ENCODE peak calls at places on chromosomes 7 and 10, in seven cellular contexts. One of them, this sample, is unnamed.

GRCh38 chr7:20783716-20784310 is 2.9 kb downstream of the SP8 start:
- DNase-seq in iPS-NIHi11: no peak
- DNase-seq in HT1080: no peak
- DNase-seq in fibroblast of lung: no peak
- DNase-seq in tibial artery: no peak
- DNase-seq in stimulated activated CD4-positive, alpha-beta T cell treated with anti-CD3 and anti-CD28 coated beads, Interleukin-15, amount 100 ng/mL, for 48 hours: no peak
- DNase-seq in cardiac muscle cell: no peak
- DNase-seq in this sample: peak

GRCh38 chr7:134444198-134444960 is 14.5 kb downstream of the AKR1B1 start:
- DNase-seq in iPS-NIHi11: no peak
- DNase-seq in HT1080: no peak
- DNase-seq in fibroblast of lung: no peak
- DNase-seq in tibial artery: no peak
- DNase-seq in stimulated activated CD4-positive, alpha-beta T cell treated with anti-CD3 and anti-CD28 coated beads, Interleukin-15, amount 100 ng/mL, for 48 hours: no peak
- DNase-seq in cardiac muscle cell: no peak
- DNase-seq in this sample: no peak

GRCh38 chr10:42986618-42987017 is 90.3 kb upstream of the RET start:
- DNase-seq in iPS-NIHi11: no peak
- DNase-seq in HT1080: no peak
- DNase-seq in fibroblast of lung: no peak
- DNase-seq in tibial artery: no peak
- DNase-seq in stimulated activated CD4-positive, alpha-beta T cell treated with anti-CD3 and anti-CD28 coated beads, Interleukin-15, amount 100 ng/mL, for 48 hours: no peak
- DNase-seq in cardiac muscle cell: no peak
- DNase-seq in this sample: no peak

GRCh38 chr10:23786594-23786993 is 347.7 kb downstream of the OTUD1 start:
- DNase-seq in iPS-NIHi11: no peak
- DNase-seq in HT1080: no peak
- DNase-seq in fibroblast of lung: no peak
- DNase-seq in tibial artery: no peak
- DNase-seq in stimulated activated CD4-positive, alpha-beta T cell treated with anti-CD3 and anti-CD28 coated beads, Interleukin-15, amount 100 ng/mL, for 48 hours: no peak
- DNase-seq in cardiac muscle cell: no peak
- DNase-seq in this sample: no peak

GRCh38 chr7:114554781-114555537 is 140.3 kb downstream of the FOXP2 start:
- DNase-seq in iPS-NIHi11: no peak
- DNase-seq in HT1080: peak
- DNase-seq in fibroblast of lung: peak
- DNase-seq in tibial artery: no peak
- DNase-seq in stimulated activated CD4-positive, alpha-beta T cell treated with anti-CD3 and anti-CD28 coated beads, Interleukin-15, amount 100 ng/mL, for 48 hours: no peak
- DNase-seq in cardiac muscle cell: peak
- DNase-seq in this sample: no peak

GRCh38 chr10:99975106-99975829 is 34.5 kb downstream of the DNMBP start:
- DNase-seq in iPS-NIHi11: no peak
- DNase-seq in HT1080: no peak
- DNase-seq in fibroblast of lung: no peak
- DNase-seq in tibial artery: no peak
- DNase-seq in stimulated activated CD4-positive, alpha-beta T cell treated with anti-CD3 and anti-CD28 coated beads, Interleukin-15, amount 100 ng/mL, for 48 hours: no peak
- DNase-seq in cardiac muscle cell: no peak
- DNase-seq in this sample: no peak

GRCh38 chr7:44375926-44376342 is 50.5 kb upstream of the CAMK2B start:
- DNase-seq in iPS-NIHi11: no peak
- DNase-seq in HT1080: no peak
- DNase-seq in fibroblast of lung: no peak
- DNase-seq in tibial artery: no peak
- DNase-seq in stimulated activated CD4-positive, alpha-beta T cell treated with anti-CD3 and anti-CD28 coated beads, Interleukin-15, amount 100 ng/mL, for 48 hours: no peak
- DNase-seq in cardiac muscle cell: no peak
- DNase-seq in this sample: no peak

GRCh38 chr7:4638781-4639575 is 43.1 kb upstream of the FOXK1 start:
- DNase-seq in iPS-NIHi11: no peak
- DNase-seq in HT1080: no peak
- DNase-seq in fibroblast of lung: no peak
- DNase-seq in tibial artery: no peak
- DNase-seq in stimulated activated CD4-positive, alpha-beta T cell treated with anti-CD3 and anti-CD28 coated beads, Interleukin-15, amount 100 ng/mL, for 48 hours: no peak
- DNase-seq in cardiac muscle cell: no peak
- DNase-seq in this sample: no peak

GRCh38 chr10:133278577-133279265 is 2.1 kb upstream of the ADAM8 start:
- DNase-seq in iPS-NIHi11: no peak
- DNase-seq in HT1080: peak
- DNase-seq in fibroblast of lung: peak
- DNase-seq in tibial artery: no peak
- DNase-seq in stimulated activated CD4-positive, alpha-beta T cell treated with anti-CD3 and anti-CD28 coated beads, Interleukin-15, amount 100 ng/mL, for 48 hours: no peak
- DNase-seq in cardiac muscle cell: peak
- DNase-seq in this sample: peak

GRCh38 chr10:30724296-30724695 is 94.7 kb upstream of the LYZL2 start:
- DNase-seq in iPS-NIHi11: no peak
- DNase-seq in HT1080: no peak
- DNase-seq in fibroblast of lung: no peak
- DNase-seq in tibial artery: no peak
- DNase-seq in stimulated activated CD4-positive, alpha-beta T cell treated with anti-CD3 and anti-CD28 coated beads, Interleukin-15, amount 100 ng/mL, for 48 hours: no peak
- DNase-seq in cardiac muscle cell: no peak
- DNase-seq in this sample: no peak

GRCh38 chr7:139745330-139746143 is 32.3 kb downstream of the HIPK2 start:
- DNase-seq in iPS-NIHi11: peak
- DNase-seq in HT1080: no peak
- DNase-seq in fibroblast of lung: no peak
- DNase-seq in tibial artery: no peak
- DNase-seq in stimulated activated CD4-positive, alpha-beta T cell treated with anti-CD3 and anti-CD28 coated beads, Interleukin-15, amount 100 ng/mL, for 48 hours: no peak
- DNase-seq in cardiac muscle cell: no peak
- DNase-seq in this sample: no peak

GRCh38 chr7:43491123-43491522 is 91.8 kb upstream of the STK17A start:
- DNase-seq in iPS-NIHi11: no peak
- DNase-seq in HT1080: no peak
- DNase-seq in fibroblast of lung: no peak
- DNase-seq in tibial artery: no peak
- DNase-seq in stimulated activated CD4-positive, alpha-beta T cell treated with anti-CD3 and anti-CD28 coated beads, Interleukin-15, amount 100 ng/mL, for 48 hours: no peak
- DNase-seq in cardiac muscle cell: no peak
- DNase-seq in this sample: no peak

GRCh38 chr7:112282476-112283188 is 76.1 kb downstream of the ZNF277 start:
- DNase-seq in iPS-NIHi11: no peak
- DNase-seq in HT1080: no peak
- DNase-seq in fibroblast of lung: no peak
- DNase-seq in tibial artery: no peak
- DNase-seq in stimulated activated CD4-positive, alpha-beta T cell treated with anti-CD3 and anti-CD28 coated beads, Interleukin-15, amount 100 ng/mL, for 48 hours: no peak
- DNase-seq in cardiac muscle cell: no peak
- DNase-seq in this sample: no peak

GRCh38 chr10:129942019-129942277 is 22.1 kb downstream of the EBF3 start:
- DNase-seq in iPS-NIHi11: no peak
- DNase-seq in HT1080: no peak
- DNase-seq in fibroblast of lung: no peak
- DNase-seq in tibial artery: no peak
- DNase-seq in stimulated activated CD4-positive, alpha-beta T cell treated with anti-CD3 and anti-CD28 coated beads, Interleukin-15, amount 100 ng/mL, for 48 hours: no peak
- DNase-seq in cardiac muscle cell: no peak
- DNase-seq in this sample: no peak

GRCh38 chr7:33186187-33186586 is 56.8 kb downstream of the BBS9 start:
- DNase-seq in iPS-NIHi11: peak
- DNase-seq in HT1080: peak
- DNase-seq in fibroblast of lung: peak
- DNase-seq in tibial artery: no peak
- DNase-seq in stimulated activated CD4-positive, alpha-beta T cell treated with anti-CD3 and anti-CD28 coated beads, Interleukin-15, amount 100 ng/mL, for 48 hours: no peak
- DNase-seq in cardiac muscle cell: peak
- DNase-seq in this sample: no peak

GRCh38 chr7:25864511-25864910 is 287.5 kb upstream of the NFE2L3 start:
- DNase-seq in iPS-NIHi11: no peak
- DNase-seq in HT1080: no peak
- DNase-seq in fibroblast of lung: no peak
- DNase-seq in tibial artery: no peak
- DNase-seq in stimulated activated CD4-positive, alpha-beta T cell treated with anti-CD3 and anti-CD28 coated beads, Interleukin-15, amount 100 ng/mL, for 48 hours: no peak
- DNase-seq in cardiac muscle cell: no peak
- DNase-seq in this sample: no peak

GRCh38 chr10:17789396-17789795 is 19.8 kb upstream of the MRC1 start:
- DNase-seq in iPS-NIHi11: no peak
- DNase-seq in HT1080: no peak
- DNase-seq in fibroblast of lung: no peak
- DNase-seq in tibial artery: no peak
- DNase-seq in stimulated activated CD4-positive, alpha-beta T cell treated with anti-CD3 and anti-CD28 coated beads, Interleukin-15, amount 100 ng/mL, for 48 hours: no peak
- DNase-seq in cardiac muscle cell: no peak
- DNase-seq in this sample: no peak

GRCh38 chr10:86306628-86307278 is 59.8 kb downstream of the GRID1 start:
- DNase-seq in iPS-NIHi11: peak
- DNase-seq in HT1080: no peak
- DNase-seq in fibroblast of lung: peak
- DNase-seq in tibial artery: peak
- DNase-seq in stimulated activated CD4-positive, alpha-beta T cell treated with anti-CD3 and anti-CD28 coated beads, Interleukin-15, amount 100 ng/mL, for 48 hours: peak
- DNase-seq in cardiac muscle cell: peak
- DNase-seq in this sample: peak

GRCh38 chr10:130282492-130283233 is 146.5 kb downstream of the GLRX3 start:
- DNase-seq in iPS-NIHi11: no peak
- DNase-seq in HT1080: no peak
- DNase-seq in fibroblast of lung: no peak
- DNase-seq in tibial artery: no peak
- DNase-seq in stimulated activated CD4-positive, alpha-beta T cell treated with anti-CD3 and anti-CD28 coated beads, Interleukin-15, amount 100 ng/mL, for 48 hours: no peak
- DNase-seq in cardiac muscle cell: no peak
- DNase-seq in this sample: no peak

GRCh38 chr7:4834601-4835397 is 27.0 kb downstream of the PAPOLB start:
- DNase-seq in iPS-NIHi11: no peak
- DNase-seq in HT1080: no peak
- DNase-seq in fibroblast of lung: no peak
- DNase-seq in tibial artery: no peak
- DNase-seq in stimulated activated CD4-positive, alpha-beta T cell treated with anti-CD3 and anti-CD28 coated beads, Interleukin-15, amount 100 ng/mL, for 48 hours: no peak
- DNase-seq in cardiac muscle cell: no peak
- DNase-seq in this sample: no peak

GRCh38 chr7:44958645-44959344 is 20.0 kb downstream of the MYO1G start:
- DNase-seq in iPS-NIHi11: no peak
- DNase-seq in HT1080: no peak
- DNase-seq in fibroblast of lung: no peak
- DNase-seq in tibial artery: no peak
- DNase-seq in stimulated activated CD4-positive, alpha-beta T cell treated with anti-CD3 and anti-CD28 coated beads, Interleukin-15, amount 100 ng/mL, for 48 hours: no peak
- DNase-seq in cardiac muscle cell: no peak
- DNase-seq in this sample: no peak

GRCh38 chr7:29192811-29193210 is 1.8 kb upstream of the CHN2 start:
- DNase-seq in iPS-NIHi11: no peak
- DNase-seq in HT1080: no peak
- DNase-seq in fibroblast of lung: no peak
- DNase-seq in tibial artery: no peak
- DNase-seq in stimulated activated CD4-positive, alpha-beta T cell treated with anti-CD3 and anti-CD28 coated beads, Interleukin-15, amount 100 ng/mL, for 48 hours: no peak
- DNase-seq in cardiac muscle cell: no peak
- DNase-seq in this sample: no peak

GRCh38 chr7:141158562-141158961 is 84.7 kb downstream of the TMEM178B start:
- DNase-seq in iPS-NIHi11: no peak
- DNase-seq in HT1080: peak
- DNase-seq in fibroblast of lung: peak
- DNase-seq in tibial artery: no peak
- DNase-seq in stimulated activated CD4-positive, alpha-beta T cell treated with anti-CD3 and anti-CD28 coated beads, Interleukin-15, amount 100 ng/mL, for 48 hours: no peak
- DNase-seq in cardiac muscle cell: peak
- DNase-seq in this sample: no peak

GRCh38 chr10:103529539-103529938 is 36.0 kb downstream of the NEURL1 start:
- DNase-seq in iPS-NIHi11: no peak
- DNase-seq in HT1080: no peak
- DNase-seq in fibroblast of lung: no peak
- DNase-seq in tibial artery: no peak
- DNase-seq in stimulated activated CD4-positive, alpha-beta T cell treated with anti-CD3 and anti-CD28 coated beads, Interleukin-15, amount 100 ng/mL, for 48 hours: no peak
- DNase-seq in cardiac muscle cell: no peak
- DNase-seq in this sample: no peak

GRCh38 chr10:30509508-30509907 is 75.5 kb downstream of the MAP3K8 start:
- DNase-seq in iPS-NIHi11: no peak
- DNase-seq in HT1080: no peak
- DNase-seq in fibroblast of lung: no peak
- DNase-seq in tibial artery: no peak
- DNase-seq in stimulated activated CD4-positive, alpha-beta T cell treated with anti-CD3 and anti-CD28 coated beads, Interleukin-15, amount 100 ng/mL, for 48 hours: no peak
- DNase-seq in cardiac muscle cell: peak
- DNase-seq in this sample: no peak

GRCh38 chr10:13684252-13684791 is 97.6 kb downstream of the PRPF18 start:
- DNase-seq in iPS-NIHi11: no peak
- DNase-seq in HT1080: peak
- DNase-seq in fibroblast of lung: peak
- DNase-seq in tibial artery: peak
- DNase-seq in stimulated activated CD4-positive, alpha-beta T cell treated with anti-CD3 and anti-CD28 coated beads, Interleukin-15, amount 100 ng/mL, for 48 hours: no peak
- DNase-seq in cardiac muscle cell: peak
- DNase-seq in this sample: no peak

GRCh38 chr10:38038932-38039245 is 28.4 kb downstream of the ZNF33A start:
- DNase-seq in iPS-NIHi11: no peak
- DNase-seq in HT1080: no peak
- DNase-seq in fibroblast of lung: no peak
- DNase-seq in tibial artery: no peak
- DNase-seq in stimulated activated CD4-positive, alpha-beta T cell treated with anti-CD3 and anti-CD28 coated beads, Interleukin-15, amount 100 ng/mL, for 48 hours: no peak
- DNase-seq in cardiac muscle cell: no peak
- DNase-seq in this sample: no peak

GRCh38 chr7:139936760-139937310 is 107.8 kb downstream of the TBXAS1 start:
- DNase-seq in iPS-NIHi11: no peak
- DNase-seq in HT1080: peak
- DNase-seq in fibroblast of lung: peak
- DNase-seq in tibial artery: no peak
- DNase-seq in stimulated activated CD4-positive, alpha-beta T cell treated with anti-CD3 and anti-CD28 coated beads, Interleukin-15, amount 100 ng/mL, for 48 hours: no peak
- DNase-seq in cardiac muscle cell: peak
- DNase-seq in this sample: no peak

GRCh38 chr10:89785095-89785494 is 83.7 kb downstream of the KIF20B start:
- DNase-seq in iPS-NIHi11: no peak
- DNase-seq in HT1080: peak
- DNase-seq in fibroblast of lung: no peak
- DNase-seq in tibial artery: no peak
- DNase-seq in stimulated activated CD4-positive, alpha-beta T cell treated with anti-CD3 and anti-CD28 coated beads, Interleukin-15, amount 100 ng/mL, for 48 hours: no peak
- DNase-seq in cardiac muscle cell: no peak
- DNase-seq in this sample: no peak